ENCODE peak calls at places on chromosomes 3 and 15, in six cellular contexts. G is IMR-90, L is neuronal stem cell, P is mesenchymal stem cell, O is H1, X is trophoblast cell. R is an unnamed sample.

GRCh38 chr15:45812200-45812599 is 177.4 kb downstream of the SQOR start:
- DNase-seq in P (no peak), L (no peak), X (no peak), G (no peak), O (no peak), R (no peak)

GRCh38 chr15:72285927-72286516 is 13.7 kb upstream of the PARP6 start:
- DNase-seq in O (peak; percentile 72), X (peak; percentile 41), L (no peak), G (peak; percentile 14), P (peak; percentile 30), R (peak; percentile 72)

GRCh38 chr3:52098108-52098507 is 41.7 kb upstream of the DUSP7 start:
- DNase-seq in P (no peak), G (no peak), O (no peak), X (peak; percentile 54), L (no peak), R (no peak)

GRCh38 chr3:99846472-99846871 is 28.8 kb downstream of the CMSS1 start:
- DNase-seq in G (peak; percentile 47), X (peak; percentile 21), O (no peak), P (peak; percentile 91), L (no peak), R (no peak)

GRCh38 chr15:63061971-63062370 is 19.4 kb downstream of the TPM1 start:
- DNase-seq in G (peak; percentile 65), L (no peak), X (no peak), O (no peak), P (no peak), R (no peak)

GRCh38 chr15:101727186-101727585 is 2.9 kb upstream of the TARS3 start:
- DNase-seq in G (no peak), X (no peak), P (no peak), O (no peak), L (no peak), R (no peak)

GRCh38 chr3:136818851-136819783 is at the start of gene SLC35G2:
- DNase-seq in X (peak; percentile 36), L (peak; percentile 61), O (peak; percentile 83), P (peak; percentile 85), G (peak; percentile 89), R (peak; percentile 86)

GRCh38 chr3:89114841-89115223 is 7.4 kb downstream of the EPHA3 start:
- DNase-seq in O (no peak), X (no peak), P (no peak), L (no peak), G (no peak), R (no peak)

GRCh38 chr3:31828007-31828406 is 153.1 kb downstream of the OSBPL10 start:
- DNase-seq in L (no peak), O (no peak), P (no peak), G (peak; percentile 16), X (no peak), R (no peak)

GRCh38 chr3:148903022-148903442 is 37.9 kb downstream of the CPA3 start:
- DNase-seq in L (no peak), G (peak; percentile 28), O (no peak), P (peak; percentile 29), X (no peak), R (no peak)

GRCh38 chr3:97662264-97662663 is 102.3 kb upstream of the ARL6 start:
- DNase-seq in G (no peak), X (no peak), O (no peak), L (no peak), P (no peak), R (peak; percentile 27)

GRCh38 chr15:41891226-41891625 is 2.6 kb downstream of the SPTBN5 start:
- DNase-seq in L (no peak), O (no peak), P (no peak), G (no peak), X (no peak), R (no peak)

GRCh38 chr3:26118165-26118564 is 328.3 kb downstream of the OXSM start:
- DNase-seq in G (no peak), X (no peak), L (no peak), O (peak; percentile 47), P (no peak), R (peak; percentile 67)

GRCh38 chr3:14178247-14179113 is at the start of the genes LSM3 and XPC:
- DNase-seq in O (peak; percentile 96), L (peak; percentile 97), G (peak; percentile 99), P (peak; percentile 99), X (peak; percentile 100), R (peak; percentile 96)
- H4K8ac ChIP-seq in O (peak within 1 kb of the TSS; percentile 87), L (no peak within 1 kb of the TSS), G (peak within 1 kb of the TSS; percentile 98), P (peak within 1 kb of the TSS; percentile 97), X (peak within 1 kb of the TSS; percentile 97), R (no peak within 1 kb of the TSS)

GRCh38 chr3:126562737-126563276 is 4.1 kb upstream of the C3orf22 start:
- DNase-seq in G (no peak), L (no peak), P (no peak), X (no peak), O (no peak), R (no peak)
- H4K91ac ChIP-seq in G (no peak overlapping the region), L (no peak overlapping the region), P (no peak overlapping the region), X (no peak overlapping the region), O (no peak overlapping the region), R (no peak overlapping the region)

DNA sequence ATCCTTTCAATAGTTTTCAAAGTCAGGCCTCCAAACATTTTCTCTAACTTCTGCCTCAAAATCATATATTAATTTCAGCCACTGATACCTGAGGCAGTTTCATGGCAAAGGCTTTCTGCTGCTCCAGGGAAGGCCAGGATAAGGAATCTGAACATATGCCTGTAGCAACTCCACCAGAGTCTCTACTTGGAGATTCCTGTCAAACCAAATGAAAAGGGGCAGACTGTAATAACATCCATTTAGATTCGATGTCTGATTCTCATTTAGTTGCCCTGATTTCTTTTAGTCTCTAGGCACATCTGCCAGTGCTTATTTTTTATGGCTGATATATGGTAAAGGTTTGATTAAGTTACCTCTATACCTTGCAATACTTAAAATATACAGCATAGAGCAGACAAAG is 109.6 kb upstream of the ZNF385D start:
- DNase-seq in L (no peak), P (no peak), G (no peak), O (no peak), X (no peak), R (no peak)
- H4K8ac ChIP-seq in L (no peak overlapping the region), P (no peak overlapping the region), G (no peak overlapping the region), O (no peak overlapping the region), X (no peak overlapping the region), R (no peak overlapping the region)

DNA sequence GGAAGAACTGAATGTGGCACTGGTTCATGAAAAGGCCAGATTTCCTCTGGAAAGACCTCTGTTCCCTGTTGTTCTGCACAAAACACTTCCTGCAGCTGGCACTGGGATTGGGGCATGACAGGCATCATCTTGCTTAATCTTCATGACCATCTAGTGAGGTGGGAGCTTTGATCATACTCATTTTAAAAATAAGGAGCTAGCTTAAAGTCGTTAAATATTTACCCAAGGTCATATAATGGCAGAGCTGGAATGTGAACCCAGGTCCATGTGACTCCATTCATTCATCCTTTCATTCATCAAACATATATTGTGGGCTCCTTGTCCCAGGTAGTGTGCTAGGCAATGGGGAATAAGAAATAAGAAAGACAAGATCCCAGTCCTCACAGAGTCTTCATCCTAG is 40.5 kb downstream of the EBLN2 start:
- DNase-seq in P (no peak), O (no peak), G (no peak), X (no peak), L (no peak), R (no peak)
- H4K91ac ChIP-seq in P (no peak overlapping the region), O (no peak overlapping the region), G (no peak overlapping the region), X (no peak overlapping the region), L (no peak overlapping the region), R (no peak overlapping the region)

GRCh38 chr3:170081079-170081741 is 43.4 kb downstream of the GPR160 start:
- DNase-seq in O (no peak), X (no peak), P (no peak), L (no peak), G (peak; percentile 72), R (no peak)

GRCh38 chr3:170078620-170079281 is 41.0 kb downstream of the GPR160 start:
- DNase-seq in X (peak; percentile 23), P (no peak), O (no peak), L (no peak), G (no peak), R (no peak)

GRCh38 chr3:170083343-170083742 is 45.5 kb downstream of the GPR160 start:
- DNase-seq in O (no peak), G (no peak), P (no peak), L (no peak), X (no peak), R (no peak)

GRCh38 chr3:170079466-170080165 is 41.8 kb downstream of the GPR160 start:
- DNase-seq in O (no peak), L (no peak), P (no peak), G (peak; percentile 18), X (no peak), R (no peak)

GRCh38 chr3:170080605-170081004 is 42.8 kb downstream of the GPR160 start:
- DNase-seq in P (no peak), X (no peak), G (no peak), O (no peak), L (no peak), R (no peak)
- H4K8ac ChIP-seq in P (no peak overlapping the region), X (no peak overlapping the region), G (no peak overlapping the region), O (no peak overlapping the region), L (no peak overlapping the region), R (no peak overlapping the region)

DNA sequence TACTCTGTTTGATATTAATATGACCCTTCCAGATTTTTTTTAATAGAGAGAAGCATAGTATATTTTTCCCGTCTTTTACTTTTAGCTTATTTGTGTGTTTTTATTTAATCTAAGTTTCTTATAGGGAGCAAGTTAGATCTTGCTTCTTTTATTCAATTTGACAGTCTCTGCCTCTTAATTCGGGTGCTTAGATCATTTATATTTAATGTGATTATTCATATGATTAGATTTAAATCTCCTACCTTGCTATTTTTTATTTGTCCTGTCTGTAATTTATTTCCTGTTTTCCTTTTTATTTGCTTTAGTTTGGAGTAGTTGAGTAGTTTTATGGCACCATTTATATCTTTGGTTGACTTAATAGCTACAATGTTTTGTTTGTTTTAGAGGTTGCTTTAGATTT is 66.1 kb downstream of the GJD2 start:
- DNase-seq in G (no peak), L (no peak), X (no peak), O (no peak), P (no peak), R (no peak)
- H4K91ac ChIP-seq in G (no peak overlapping the region), L (no peak overlapping the region), X (no peak overlapping the region), O (no peak overlapping the region), P (no peak overlapping the region), R (no peak overlapping the region)

GRCh38 chr3:60531759-60532158 is 719.5 kb downstream of the FHIT start:
- DNase-seq in P (no peak), O (no peak), L (no peak), X (no peak), G (no peak), R (no peak)

DNA sequence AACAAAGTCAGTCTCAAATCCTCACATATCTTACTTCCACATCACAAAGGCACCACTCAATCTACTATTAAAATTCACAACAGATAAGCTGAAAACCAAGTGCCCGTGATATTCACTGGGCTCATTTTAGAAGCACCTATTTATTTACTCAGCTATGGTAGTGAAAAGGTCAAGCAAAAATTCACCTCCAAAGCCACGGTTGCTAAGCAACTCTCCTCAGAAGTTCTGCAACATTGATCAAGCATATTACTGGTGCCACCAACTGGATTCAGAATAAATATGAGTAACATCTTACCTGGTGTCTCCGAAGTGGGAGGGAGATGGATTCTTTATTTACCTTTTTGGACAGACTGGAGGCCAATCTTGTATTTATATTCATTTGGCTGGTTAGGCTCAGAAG is 714.8 kb downstream of the FHIT start:
- DNase-seq in O (no peak), G (no peak), X (no peak), L (no peak), P (no peak), R (no peak)
- H4K8ac ChIP-seq in O (no peak overlapping the region), G (no peak overlapping the region), X (no peak overlapping the region), L (no peak overlapping the region), P (no peak overlapping the region), R (no peak overlapping the region)